ENCODE peak calls at places on chromosomes 16 and 17, in six cellular contexts. One of them, this sample, is unnamed. For H3K27me3, the result is how much of the 10 kb centered on the place peaks cover.

GRCh38 chr16:68902376-68903345 is 59.3 kb downstream of the TANGO6 start:
- ATAC-seq in right lobe of liver: peak
- ATAC-seq in gastrocnemius medialis: peak
- ATAC-seq in heart left ventricle: peak
- ATAC-seq in body of pancreas: peak
- ATAC-seq in HCT116: peak
- ATAC-seq in this sample: peak

GRCh38 chr17:58119491-58119890 is 28.7 kb upstream of the OR4D1 start:
- ATAC-seq in heart left ventricle: no peak
- ATAC-seq in body of pancreas: no peak
- ATAC-seq in HCT116: no peak
- ATAC-seq in right lobe of liver: no peak
- ATAC-seq in gastrocnemius medialis: no peak
- ATAC-seq in this sample: no peak

GRCh38 chr17:41717408-41718286 is 5.5 kb downstream of the GAST start:
- ATAC-seq in heart left ventricle: no peak
- ATAC-seq in right lobe of liver: peak
- ATAC-seq in gastrocnemius medialis: no peak
- ATAC-seq in body of pancreas: peak
- ATAC-seq in HCT116: peak
- ATAC-seq in this sample: no peak

GRCh38 chr16:79656537-79657115 is 56.1 kb upstream of the MAF start:
- ATAC-seq in gastrocnemius medialis: no peak
- ATAC-seq in HCT116: no peak
- ATAC-seq in right lobe of liver: no peak
- ATAC-seq in body of pancreas: no peak
- ATAC-seq in heart left ventricle: no peak
- ATAC-seq in this sample: no peak

GRCh38 chr16:10609410-10609774 is 29.0 kb upstream of the EMP2 start:
- ATAC-seq in body of pancreas: no peak
- ATAC-seq in HCT116: no peak
- ATAC-seq in heart left ventricle: peak
- ATAC-seq in gastrocnemius medialis: no peak
- ATAC-seq in right lobe of liver: no peak
- ATAC-seq in this sample: peak

GRCh38 chr16:86761117-86761971 is 183.0 kb downstream of the FOXL1 start:
- ATAC-seq in body of pancreas: no peak
- ATAC-seq in HCT116: peak
- ATAC-seq in heart left ventricle: peak
- ATAC-seq in gastrocnemius medialis: peak
- ATAC-seq in right lobe of liver: peak
- ATAC-seq in this sample: no peak

GRCh38 chr17:28996554-28997096 is 9.2 kb downstream of the SEZ6 start:
- ATAC-seq in HCT116: no peak
- ATAC-seq in heart left ventricle: no peak
- ATAC-seq in body of pancreas: no peak
- ATAC-seq in right lobe of liver: no peak
- ATAC-seq in gastrocnemius medialis: no peak
- ATAC-seq in this sample: no peak

GRCh38 chr16:5042574-5043171 is 8.9 kb upstream of the NAGPA start:
- ATAC-seq in body of pancreas: no peak
- ATAC-seq in HCT116: peak
- ATAC-seq in heart left ventricle: no peak
- ATAC-seq in gastrocnemius medialis: no peak
- ATAC-seq in right lobe of liver: no peak
- ATAC-seq in this sample: no peak

GRCh38 chr16:9061358-9061813 is 30.1 kb upstream of the HAPSTR1 start:
- ATAC-seq in heart left ventricle: peak
- ATAC-seq in HCT116: no peak
- ATAC-seq in body of pancreas: no peak
- ATAC-seq in gastrocnemius medialis: peak
- ATAC-seq in right lobe of liver: no peak
- ATAC-seq in this sample: peak

GRCh38 chr17:35185849-35186248 is 8.3 kb downstream of the SLC35G3 start:
- ATAC-seq in HCT116: no peak
- ATAC-seq in body of pancreas: no peak
- ATAC-seq in gastrocnemius medialis: no peak
- ATAC-seq in heart left ventricle: no peak
- ATAC-seq in right lobe of liver: no peak
- ATAC-seq in this sample: no peak

GRCh38 chr17:21029032-21029431 is 13.8 kb downstream of the USP22 start:
- ATAC-seq in body of pancreas: peak
- ATAC-seq in heart left ventricle: no peak
- ATAC-seq in gastrocnemius medialis: peak
- ATAC-seq in right lobe of liver: peak
- ATAC-seq in HCT116: no peak
- ATAC-seq in this sample: peak

GRCh38 chr16:63684702-63685101 is 1437.2 kb downstream of the CDH11 start:
- ATAC-seq in HCT116: no peak
- ATAC-seq in gastrocnemius medialis: no peak
- ATAC-seq in heart left ventricle: peak
- ATAC-seq in body of pancreas: no peak
- ATAC-seq in right lobe of liver: peak
- ATAC-seq in this sample: no peak

GRCh38 chr17:63153488-63153887 is 187.5 kb downstream of the TANC2 start:
- ATAC-seq in body of pancreas: no peak
- ATAC-seq in HCT116: no peak
- ATAC-seq in heart left ventricle: no peak
- ATAC-seq in gastrocnemius medialis: no peak
- ATAC-seq in right lobe of liver: no peak
- ATAC-seq in this sample: no peak

GRCh38 chr16:56871172-56871593 is 6.2 kb downstream of the SLC12A3 start:
- ATAC-seq in right lobe of liver: peak
- ATAC-seq in body of pancreas: peak
- ATAC-seq in heart left ventricle: no peak
- ATAC-seq in gastrocnemius medialis: no peak
- ATAC-seq in HCT116: no peak
- ATAC-seq in this sample: no peak

GRCh38 chr17:14067347-14067746 is 2.0 kb upstream of the COX10 start:
- ATAC-seq in HCT116: no peak
- ATAC-seq in body of pancreas: no peak
- ATAC-seq in gastrocnemius medialis: no peak
- ATAC-seq in right lobe of liver: no peak
- ATAC-seq in heart left ventricle: no peak
- ATAC-seq in this sample: no peak

GRCh38 chr16:30867747-30868146 is 26.1 kb downstream of the BCL7C start:
- ATAC-seq in right lobe of liver: no peak
- ATAC-seq in gastrocnemius medialis: no peak
- ATAC-seq in HCT116: peak
- ATAC-seq in body of pancreas: no peak
- ATAC-seq in heart left ventricle: no peak
- ATAC-seq in this sample: no peak

GRCh38 chr17:81509048-81509686 is 3.4 kb downstream of the ACTG1 start:
- ATAC-seq in gastrocnemius medialis: no peak
- ATAC-seq in right lobe of liver: peak
- ATAC-seq in HCT116: peak
- ATAC-seq in heart left ventricle: no peak
- ATAC-seq in body of pancreas: no peak
- ATAC-seq in this sample: no peak

GRCh38 chr17:62832405-62832804 is 24.3 kb upstream of the MARCHF10 start:
- ATAC-seq in right lobe of liver: no peak
- ATAC-seq in gastrocnemius medialis: no peak
- ATAC-seq in HCT116: no peak
- ATAC-seq in body of pancreas: no peak
- ATAC-seq in heart left ventricle: no peak
- ATAC-seq in this sample: no peak

GRCh38 chr17:57068222-57068658 is 16.8 kb upstream of the AKAP1 start:
- ATAC-seq in heart left ventricle: no peak
- ATAC-seq in body of pancreas: no peak
- ATAC-seq in gastrocnemius medialis: no peak
- ATAC-seq in HCT116: peak
- ATAC-seq in right lobe of liver: peak
- ATAC-seq in this sample: no peak

GRCh38 chr17:82077617-82078358 is 12.2 kb upstream of the DUS1L start:
- ATAC-seq in HCT116: peak
- ATAC-seq in body of pancreas: no peak
- ATAC-seq in heart left ventricle: peak
- ATAC-seq in gastrocnemius medialis: peak
- ATAC-seq in right lobe of liver: peak
- ATAC-seq in this sample: peak

GRCh38 chr16:66442502-66443268 is 15.6 kb downstream of the BEAN1 start:
- ATAC-seq in right lobe of liver: no peak
- ATAC-seq in HCT116: no peak
- ATAC-seq in heart left ventricle: no peak
- ATAC-seq in body of pancreas: no peak
- ATAC-seq in gastrocnemius medialis: no peak
- ATAC-seq in this sample: no peak

DNA sequence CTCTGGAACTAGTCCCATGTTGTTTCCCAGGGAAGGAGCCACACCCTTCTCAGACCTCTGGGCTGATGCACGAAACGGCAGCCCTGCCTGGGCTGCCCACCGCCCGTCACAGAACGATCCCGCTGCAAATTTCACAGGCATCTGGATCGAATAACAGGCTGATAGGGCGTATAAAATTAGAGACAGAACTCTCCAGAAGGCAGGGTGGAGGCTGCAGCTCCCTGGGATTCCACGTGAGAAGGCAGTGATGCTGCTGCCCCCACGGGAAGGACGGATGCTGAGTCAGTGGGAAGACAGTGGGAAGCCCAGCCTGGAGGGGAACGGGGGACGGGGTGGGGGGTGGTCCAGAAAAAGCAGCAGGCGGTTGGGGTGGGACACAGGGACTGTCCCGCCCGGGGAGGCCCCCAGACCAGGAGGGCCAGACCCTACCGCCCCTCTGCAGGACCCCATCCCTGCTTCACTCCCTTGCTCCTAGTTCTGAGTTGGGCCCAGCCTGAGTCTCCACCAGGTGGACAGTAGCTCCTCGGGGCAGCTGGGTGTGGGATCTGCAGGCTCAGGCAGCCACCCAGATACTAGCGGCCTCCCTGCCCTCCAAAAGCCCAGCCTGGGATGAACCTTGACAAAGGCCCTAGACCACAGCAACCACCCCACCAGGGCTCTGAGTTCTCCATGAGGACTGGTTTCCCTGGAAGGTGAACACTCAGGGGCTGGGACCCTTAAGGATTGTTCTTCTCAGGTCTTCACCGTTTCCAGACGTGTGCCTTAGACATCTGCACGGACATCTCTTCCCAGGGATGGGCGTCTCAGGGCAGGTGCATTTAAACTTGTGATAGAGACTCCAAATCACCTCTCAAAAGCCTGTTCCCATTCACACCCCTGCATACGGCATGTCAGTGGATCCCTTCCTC is 117.8 kb downstream of the METRNL start:
- ATAC-seq in heart left ventricle: no peak
- ATAC-seq in gastrocnemius medialis: no peak
- ATAC-seq in right lobe of liver: no peak
- ATAC-seq in body of pancreas: no peak
- ATAC-seq in HCT116: no peak
- ATAC-seq in this sample: no peak
- TF ChIP-seq POLR2A in heart left ventricle: no peak
- TF ChIP-seq POLR2A in gastrocnemius medialis: no peak
- TF ChIP-seq POLR2A in right lobe of liver: no peak
- TF ChIP-seq POLR2A in body of pancreas: no peak
- TF ChIP-seq POLR2A in HCT116: no peak
- TF ChIP-seq POLR2A in this sample: no peak

DNA sequence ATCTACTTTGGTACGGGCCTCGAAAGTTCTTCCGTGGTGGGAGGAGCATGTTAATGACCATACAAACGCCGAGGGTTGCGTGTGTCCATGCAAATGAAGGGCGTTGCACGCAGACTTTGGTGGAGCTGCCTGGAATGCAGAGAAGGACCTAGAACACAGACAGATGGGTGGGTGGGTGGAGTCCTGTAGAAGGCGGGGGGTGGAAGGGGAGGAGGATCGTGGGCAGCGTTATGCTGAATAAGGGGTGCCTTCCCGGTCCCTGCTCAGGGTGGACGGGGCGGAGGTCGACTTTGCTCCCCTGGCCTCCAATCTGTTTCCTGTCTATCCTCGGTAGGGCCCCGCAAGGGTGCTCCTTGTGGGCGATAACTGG is 795 bp upstream of the PAQR4 start:
- ATAC-seq in HCT116: no peak
- ATAC-seq in body of pancreas: no peak
- ATAC-seq in heart left ventricle: no peak
- ATAC-seq in gastrocnemius medialis: no peak
- ATAC-seq in right lobe of liver: no peak
- ATAC-seq in this sample: no peak
- H3K27me3 ChIP-seq in HCT116: under half
- H3K27me3 ChIP-seq in body of pancreas: under half
- H3K27me3 ChIP-seq in heart left ventricle: under half
- H3K27me3 ChIP-seq in gastrocnemius medialis: under half
- H3K27me3 ChIP-seq in right lobe of liver: under half
- H3K27me3 ChIP-seq in this sample: half or more

DNA sequence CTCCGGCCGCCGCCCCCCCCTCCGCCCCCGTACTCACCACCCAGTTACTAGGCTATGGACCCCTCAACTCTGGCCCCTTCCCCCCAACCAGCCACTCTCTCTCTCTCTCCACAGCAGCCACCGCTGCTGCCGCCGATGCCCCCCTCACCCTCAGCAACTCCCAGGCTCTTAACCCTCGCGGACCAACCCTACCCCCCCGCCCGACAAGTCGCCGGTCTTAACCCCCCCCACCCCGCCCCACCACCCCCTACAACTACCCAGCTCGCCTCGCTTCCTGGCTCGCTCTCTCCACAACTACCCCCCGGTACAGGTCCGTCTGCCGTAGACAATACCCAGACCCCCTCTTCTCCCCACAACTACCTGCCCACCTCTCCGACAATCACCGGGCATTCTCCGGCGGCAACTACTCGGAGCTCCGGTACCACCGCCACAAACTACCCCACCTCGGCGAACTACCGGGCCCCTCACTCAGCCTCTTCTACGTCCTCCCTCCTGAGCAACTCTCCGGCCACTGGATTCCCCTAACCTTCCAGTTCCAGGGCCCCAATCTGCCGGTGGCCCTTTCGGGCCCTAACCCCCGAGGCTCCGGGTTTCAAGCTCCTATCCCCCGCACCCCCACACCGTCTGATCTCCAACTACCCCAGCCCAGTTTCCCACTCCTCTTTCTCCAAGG is 703 bp downstream of the PHF23 start:
- ATAC-seq in right lobe of liver: no peak
- ATAC-seq in HCT116: no peak
- ATAC-seq in gastrocnemius medialis: no peak
- ATAC-seq in body of pancreas: no peak
- ATAC-seq in heart left ventricle: no peak
- ATAC-seq in this sample: no peak
- TF ChIP-seq POLR2A in right lobe of liver: no peak
- TF ChIP-seq POLR2A in HCT116: no peak
- TF ChIP-seq POLR2A in gastrocnemius medialis: no peak
- TF ChIP-seq POLR2A in body of pancreas: no peak
- TF ChIP-seq POLR2A in heart left ventricle: no peak
- TF ChIP-seq POLR2A in this sample: no peak

GRCh38 chr16:1334739-1335138 is 1.3 kb downstream of the BAIAP3 start:
- ATAC-seq in heart left ventricle: no peak
- ATAC-seq in HCT116: no peak
- ATAC-seq in right lobe of liver: no peak
- ATAC-seq in body of pancreas: no peak
- ATAC-seq in gastrocnemius medialis: no peak
- ATAC-seq in this sample: no peak

GRCh38 chr16:1335211-1335971 is 1.9 kb downstream of the BAIAP3 start:
- ATAC-seq in gastrocnemius medialis: no peak
- ATAC-seq in body of pancreas: no peak
- ATAC-seq in HCT116: no peak
- ATAC-seq in right lobe of liver: no peak
- ATAC-seq in heart left ventricle: no peak
- ATAC-seq in this sample: no peak

GRCh38 chr16:1336619-1337018 is 3.2 kb downstream of the BAIAP3 start:
- ATAC-seq in right lobe of liver: no peak
- ATAC-seq in HCT116: no peak
- ATAC-seq in body of pancreas: no peak
- ATAC-seq in gastrocnemius medialis: no peak
- ATAC-seq in heart left ventricle: no peak
- ATAC-seq in this sample: no peak

GRCh38 chr16:1337486-1337885 is 4.0 kb downstream of the BAIAP3 start:
- ATAC-seq in heart left ventricle: no peak
- ATAC-seq in right lobe of liver: no peak
- ATAC-seq in HCT116: no peak
- ATAC-seq in gastrocnemius medialis: no peak
- ATAC-seq in body of pancreas: no peak
- ATAC-seq in this sample: no peak

GRCh38 chr16:1335996-1336395 is 2.6 kb downstream of the BAIAP3 start:
- ATAC-seq in body of pancreas: no peak
- ATAC-seq in gastrocnemius medialis: no peak
- ATAC-seq in heart left ventricle: no peak
- ATAC-seq in HCT116: no peak
- ATAC-seq in right lobe of liver: no peak
- ATAC-seq in this sample: no peak
- H3K27me3 ChIP-seq in body of pancreas: under half
- H3K27me3 ChIP-seq in gastrocnemius medialis: under half
- H3K27me3 ChIP-seq in heart left ventricle: under half
- H3K27me3 ChIP-seq in HCT116: under half
- H3K27me3 ChIP-seq in right lobe of liver: under half
- H3K27me3 ChIP-seq in this sample: half or more